ENCODE peak calls at places on chromosomes 12 and 14, in ten cellular contexts. F, Y, X, W, V, U, O, C, D and M are unnamed samples.

GRCh38 chr14:24172261-24172860 is 481 bp downstream of the REC8 start:
- DNase-seq in F (no peak), Y (no peak), X (no peak), W (no peak), V (no peak), U (no peak), O (no peak), C (no peak), D (no peak), M (no peak)

GRCh38 chr14:71267691-71268090 is 360.4 kb downstream of the PCNX1 start:
- DNase-seq in F (no peak), Y (no peak), X (no peak), W (no peak), V (no peak), U (no peak), O (no peak), C (no peak), D (no peak), M (no peak)

GRCh38 chr12:74015118-74015517 is 522.5 kb upstream of the ATXN7L3B start:
- DNase-seq in F (no peak), Y (no peak), X (no peak), W (no peak), V (no peak), U (no peak), O (no peak), C (no peak), D (no peak), M (no peak)

GRCh38 chr14:100535287-100536131 is 51.7 kb downstream of the BEGAIN start:
- DNase-seq in F (peak), Y (no peak), X (no peak), W (no peak), V (no peak), U (no peak), O (no peak), C (peak), D (no peak), M (no peak)

GRCh38 chr12:28104338-28104737 is 85.9 kb upstream of the CCDC91 start:
- DNase-seq in F (no peak), Y (no peak), X (no peak), W (no peak), V (no peak), U (no peak), O (no peak), C (no peak), D (no peak), M (no peak)

GRCh38 chr12:49874142-49874897 is 29.4 kb downstream of the FAIM2 start:
- DNase-seq in F (no peak), Y (no peak), X (no peak), W (no peak), V (no peak), U (no peak), O (no peak), C (peak), D (peak), M (no peak)

GRCh38 chr14:77547512-77547911 is 48.9 kb upstream of the ISM2 start:
- DNase-seq in F (no peak), Y (no peak), X (no peak), W (no peak), V (no peak), U (no peak), O (no peak), C (no peak), D (no peak), M (no peak)

GRCh38 chr12:25819713-25820112 is 138.8 kb upstream of the RASSF8 start:
- DNase-seq in F (no peak), Y (no peak), X (no peak), W (no peak), V (no peak), U (no peak), O (no peak), C (no peak), D (no peak), M (no peak)

GRCh38 chr14:25406818-25407217 is 356.9 kb upstream of the STXBP6 start:
- DNase-seq in F (no peak), Y (peak), X (peak), W (peak), V (no peak), U (peak), O (no peak), C (no peak), D (no peak), M (peak)

GRCh38 chr12:119802472-119802871 is 74.6 kb downstream of the CIT start:
- DNase-seq in F (no peak), Y (peak), X (no peak), W (no peak), V (peak), U (no peak), O (no peak), C (no peak), D (no peak), M (no peak)

GRCh38 chr12:68317047-68317667 is 15.0 kb downstream of the MDM1 start:
- DNase-seq in F (no peak), Y (peak), X (peak), W (no peak), V (no peak), U (peak), O (peak), C (no peak), D (no peak), M (peak)

GRCh38 chr12:67358686-67359374 is 89.7 kb downstream of the CAND1 start:
- DNase-seq in F (no peak), Y (peak), X (no peak), W (peak), V (no peak), U (no peak), O (no peak), C (no peak), D (no peak), M (no peak)

GRCh38 chr12:87425942-87426554 is 603.2 kb downstream of the C12orf50 start:
- DNase-seq in F (no peak), Y (no peak), X (no peak), W (no peak), V (no peak), U (peak), O (no peak), C (no peak), D (no peak), M (no peak)

GRCh38 chr12:21773799-21774198 is 707 bp downstream of the KCNJ8 start:
- DNase-seq in F (no peak), Y (no peak), X (no peak), W (no peak), V (no peak), U (no peak), O (no peak), C (no peak), D (no peak), M (no peak)

GRCh38 chr12:28780096-28780495 is 369.0 kb upstream of the FAR2 start:
- DNase-seq in F (no peak), Y (peak), X (no peak), W (peak), V (no peak), U (peak), O (no peak), C (no peak), D (no peak), M (no peak)

GRCh38 chr14:72594099-72594901 is 299.6 kb downstream of the DPF3 start:
- DNase-seq in F (no peak), Y (no peak), X (no peak), W (no peak), V (no peak), U (no peak), O (no peak), C (no peak), D (no peak), M (peak)

GRCh38 chr14:38973083-38973700 is 129.8 kb downstream of the SEC23A start:
- DNase-seq in F (no peak), Y (no peak), X (no peak), W (no peak), V (no peak), U (no peak), O (no peak), C (no peak), D (no peak), M (no peak)

GRCh38 chr14:57871487-57872080 is 5.7 kb upstream of the SLC35F4 start:
- DNase-seq in F (no peak), Y (peak), X (peak), W (peak), V (no peak), U (peak), O (peak), C (no peak), D (no peak), M (peak)

GRCh38 chr14:61321385-61322010 is at the start of gene PRKCH:
- DNase-seq in F (peak), Y (peak), X (peak), W (peak), V (no peak), U (peak), O (peak), C (peak), D (peak), M (peak)

GRCh38 chr12:107515446-107515958 is 170.1 kb upstream of the PWP1 start:
- DNase-seq in F (no peak), Y (peak), X (no peak), W (peak), V (peak), U (peak), O (no peak), C (no peak), D (no peak), M (peak)

GRCh38 chr12:102548543-102548942 is 68.2 kb upstream of the IGF1 start:
- DNase-seq in F (no peak), Y (no peak), X (no peak), W (no peak), V (no peak), U (no peak), O (no peak), C (no peak), D (peak), M (no peak)

GRCh38 chr12:10641735-10642500 is 28.5 kb upstream of the MAGOHB start:
- DNase-seq in F (no peak), Y (peak), X (no peak), W (peak), V (no peak), U (peak), O (no peak), C (no peak), D (no peak), M (no peak)

GRCh38 chr12:21239866-21240265 is 94.9 kb downstream of the SLCO1A2 start:
- DNase-seq in F (no peak), Y (peak), X (no peak), W (peak), V (no peak), U (no peak), O (no peak), C (no peak), D (no peak), M (no peak)

GRCh38 chr14:54529811-54530210 is 20.1 kb downstream of the CGRRF1 start:
- DNase-seq in F (no peak), Y (peak), X (no peak), W (peak), V (no peak), U (peak), O (no peak), C (no peak), D (no peak), M (no peak)

GRCh38 chr14:59028476-59029202 is 159.8 kb upstream of the DAAM1 start:
- DNase-seq in F (peak), Y (peak), X (peak), W (peak), V (no peak), U (peak), O (peak), C (no peak), D (peak), M (peak)

GRCh38 chr12:19915392-19916192 is 452.7 kb upstream of the PDE3A start:
- DNase-seq in F (no peak), Y (peak), X (no peak), W (peak), V (no peak), U (peak), O (no peak), C (no peak), D (no peak), M (no peak)

GRCh38 chr14:24297190-24297964 is 2.2 kb downstream of the DHRS1 start:
- DNase-seq in F (no peak), Y (no peak), X (no peak), W (peak), V (no peak), U (peak), O (no peak), C (no peak), D (no peak), M (no peak)

GRCh38 chr12:92272301-92272964 is 126.8 kb upstream of the BTG1 start:
- DNase-seq in F (no peak), Y (no peak), X (no peak), W (no peak), V (no peak), U (peak), O (no peak), C (no peak), D (no peak), M (no peak)

GRCh38 chr14:33307691-33308369 is 369.2 kb downstream of the NPAS3 start:
- DNase-seq in F (no peak), Y (peak), X (no peak), W (no peak), V (no peak), U (no peak), O (no peak), C (no peak), D (peak), M (no peak)

GRCh38 chr12:1422604-1423315 is 171.6 kb downstream of the FBXL14 start:
- DNase-seq in F (no peak), Y (no peak), X (no peak), W (no peak), V (no peak), U (no peak), O (peak), C (no peak), D (no peak), M (peak)

GRCh38 chr12:7498832-7499231 is 4.7 kb downstream of the CD163 start:
- DNase-seq in F (no peak), Y (peak), X (no peak), W (peak), V (no peak), U (no peak), O (no peak), C (no peak), D (no peak), M (no peak)

GRCh38 chr12:67925551-67925950 is 63.7 kb upstream of the IFNG-AS1 start:
- DNase-seq in F (no peak), Y (no peak), X (no peak), W (no peak), V (no peak), U (no peak), O (no peak), C (no peak), D (no peak), M (no peak)

GRCh38 chr12:95959107-95959506 is 16.0 kb downstream of the AMDHD1 start:
- DNase-seq in F (no peak), Y (peak), X (no peak), W (no peak), V (no peak), U (no peak), O (no peak), C (no peak), D (no peak), M (no peak)

GRCh38 chr12:29726321-29726692 is 57.4 kb downstream of the TMTC1 start:
- DNase-seq in F (no peak), Y (peak), X (no peak), W (peak), V (no peak), U (no peak), O (no peak), C (no peak), D (no peak), M (no peak)

GRCh38 chr14:53567236-53567785 is 389.3 kb downstream of the BMP4 start:
- DNase-seq in F (no peak), Y (no peak), X (no peak), W (no peak), V (no peak), U (peak), O (no peak), C (no peak), D (no peak), M (no peak)

GRCh38 chr14:69459122-69459521 is 25.4 kb upstream of the PLEKHD1 start:
- DNase-seq in F (no peak), Y (no peak), X (no peak), W (no peak), V (no peak), U (no peak), O (no peak), C (no peak), D (no peak), M (no peak)

GRCh38 chr14:50335389-50335788 is 23.3 kb downstream of the DMAC2L start:
- DNase-seq in F (no peak), Y (peak), X (peak), W (peak), V (no peak), U (no peak), O (no peak), C (no peak), D (peak), M (no peak)

GRCh38 chr14:69711065-69711464 is 55.9 kb upstream of the SRSF5 start:
- DNase-seq in F (no peak), Y (peak), X (no peak), W (no peak), V (no peak), U (no peak), O (no peak), C (peak), D (peak), M (no peak)

GRCh38 chr12:75549989-75550388 is 38.6 kb upstream of the KRR1 start:
- DNase-seq in F (no peak), Y (no peak), X (no peak), W (no peak), V (no peak), U (no peak), O (no peak), C (no peak), D (no peak), M (no peak)

DNA sequence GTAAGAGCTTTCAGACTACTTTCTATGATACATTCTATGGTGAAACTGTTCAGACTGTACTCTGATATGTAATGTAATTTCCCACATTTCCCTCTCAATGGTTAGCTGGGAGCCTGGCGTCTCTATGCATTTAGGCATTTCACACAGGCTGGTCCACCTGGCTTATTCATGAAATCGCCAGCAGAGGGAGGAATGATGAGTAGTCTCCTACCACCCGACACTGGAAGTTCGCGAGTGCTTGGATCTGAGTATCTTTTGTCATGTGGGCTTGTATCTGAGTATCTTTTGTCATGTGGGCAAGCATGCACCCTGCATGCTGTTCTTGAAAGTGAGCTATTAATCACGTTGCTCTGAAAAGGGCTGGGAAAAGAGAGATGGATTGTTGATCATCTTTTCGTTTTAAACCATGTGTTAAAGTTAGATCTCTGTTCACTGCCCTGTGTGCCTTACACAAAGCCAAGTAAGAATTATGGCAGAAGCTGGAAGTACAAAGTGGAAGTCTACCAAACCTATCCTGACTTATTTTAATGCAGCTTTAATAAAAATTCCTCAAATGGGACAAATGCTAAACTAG is 235.0 kb downstream of the ATP23 start:
- DNase-seq in F (no peak), Y (peak), X (peak), W (peak), V (no peak), U (peak), O (peak), C (no peak), D (no peak), M (peak)
- TF ChIP-seq CTCF in F (peak), Y (peak), X (peak), W (peak), V (no peak), U (peak), O (peak), C (peak), D (no peak), M (peak)

GRCh38 chr12:52587563-52587962 is 13.7 kb downstream of the KRT72 start:
- DNase-seq in F (peak), Y (no peak), X (no peak), W (no peak), V (no peak), U (no peak), O (no peak), C (peak), D (no peak), M (no peak)
- TF ChIP-seq CTCF in F (no peak), Y (no peak), X (no peak), W (peak), V (no peak), U (no peak), O (no peak), C (no peak), D (no peak), M (no peak)

GRCh38 chr12:14959463-14959862 is 1.9 kb downstream of the ARHGDIB start:
- DNase-seq in F (no peak), Y (no peak), X (no peak), W (no peak), V (no peak), U (no peak), O (peak), C (no peak), D (no peak), M (no peak)

GRCh38 chr12:14961466-14962155 is at the start of gene ARHGDIB:
- DNase-seq in F (no peak), Y (peak), X (no peak), W (no peak), V (no peak), U (peak), O (peak), C (no peak), D (no peak), M (peak)

GRCh38 chr12:14962180-14962579 is 779 bp upstream of the ARHGDIB start:
- DNase-seq in F (no peak), Y (no peak), X (no peak), W (no peak), V (no peak), U (no peak), O (peak), C (no peak), D (no peak), M (no peak)

GRCh38 chr12:14959916-14960315 is 1.5 kb downstream of the ARHGDIB start:
- DNase-seq in F (no peak), Y (no peak), X (no peak), W (no peak), V (no peak), U (no peak), O (no peak), C (no peak), D (no peak), M (no peak)

DNA sequence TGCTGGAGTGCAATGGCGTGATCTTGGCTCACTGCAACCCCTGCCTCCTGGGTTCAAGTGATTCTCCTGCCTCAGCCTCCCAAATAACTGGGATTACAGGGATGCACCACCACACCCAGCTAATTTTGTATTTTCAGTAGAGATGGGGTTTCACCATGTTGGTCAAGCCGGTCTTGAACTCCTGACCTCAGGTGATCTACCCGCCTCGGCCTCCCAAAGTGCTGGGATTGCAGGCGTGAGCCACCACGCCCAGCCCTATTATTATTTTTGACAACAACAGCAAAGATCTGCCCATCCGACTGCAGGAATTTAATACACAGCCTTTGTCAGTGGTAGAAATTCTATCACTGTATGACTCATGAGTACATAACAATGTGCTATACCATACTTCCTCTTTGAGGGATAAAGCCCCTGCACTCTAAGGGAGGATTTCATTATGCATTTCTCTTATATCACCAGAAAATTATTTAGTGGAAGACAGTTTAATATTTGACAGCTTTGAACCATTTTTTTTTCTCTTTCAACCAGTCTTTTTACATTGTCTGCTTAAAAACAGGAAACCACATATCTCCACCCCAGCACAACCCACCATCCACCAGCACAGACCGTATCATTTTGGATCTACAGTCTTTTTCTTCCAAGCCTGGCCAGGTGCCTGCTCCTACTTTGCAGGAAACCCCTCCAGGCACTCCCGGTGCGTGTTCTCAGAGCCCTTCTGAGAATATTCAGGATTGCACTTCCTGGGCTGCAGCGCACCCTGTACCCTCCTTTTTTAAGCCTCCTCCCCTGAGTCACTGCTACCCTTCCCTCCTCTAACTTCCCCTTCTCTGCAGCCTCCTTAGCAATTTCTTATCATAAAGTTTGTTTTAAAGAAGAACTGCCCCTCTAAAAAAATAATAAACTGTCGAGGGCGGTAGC is 594 bp downstream of the ARHGDIB start:
- DNase-seq in F (no peak), Y (peak), X (no peak), W (no peak), V (no peak), U (peak), O (no peak), C (peak), D (no peak), M (peak)
- TF ChIP-seq CTCF in F (no peak), Y (no peak), X (no peak), W (no peak), V (no peak), U (no peak), O (no peak), C (no peak), D (no peak), M (no peak)

GRCh38 chr14:97180304-97181200 is 383.4 kb downstream of the VRK1 start:
- DNase-seq in F (no peak), Y (peak), X (no peak), W (peak), V (no peak), U (peak), O (no peak), C (no peak), D (no peak), M (peak)
- TF ChIP-seq CTCF in F (no peak), Y (no peak), X (no peak), W (peak), V (no peak), U (peak), O (no peak), C (no peak), D (no peak), M (peak)

GRCh38 chr12:2640281-2640680 is 154.5 kb upstream of the FKBP4 start:
- DNase-seq in F (peak), Y (no peak), X (no peak), W (no peak), V (no peak), U (no peak), O (no peak), C (no peak), D (no peak), M (no peak)
- TF ChIP-seq CTCF in F (no peak), Y (no peak), X (no peak), W (peak), V (no peak), U (no peak), O (no peak), C (no peak), D (no peak), M (no peak)

GRCh38 chr12:56634837-56635538 is 4.9 kb upstream of the BAZ2A start:
- DNase-seq in F (peak), Y (peak), X (peak), W (peak), V (no peak), U (peak), O (peak), C (peak), D (peak), M (peak)
- TF ChIP-seq CTCF in F (peak), Y (peak), X (peak), W (peak), V (no peak), U (peak), O (no peak), C (peak), D (peak), M (no peak)